ENCODE peak calls at places on chromosomes 16 and 17, in five cellular contexts. One of them, this sample, is unnamed.

GRCh38 chr16:78480588-78480987 is 381.1 kb downstream of the WWOX start:
- DNase-seq in heart left ventricle: no peak
- DNase-seq in heart right ventricle: no peak
- DNase-seq in AG10803: no peak
- DNase-seq in RWPE2: no peak
- DNase-seq in this sample: no peak

GRCh38 chr16:86536621-86537020 is 18.4 kb downstream of the MTHFSD start:
- DNase-seq in heart left ventricle: no peak
- DNase-seq in heart right ventricle: no peak
- DNase-seq in AG10803: no peak
- DNase-seq in RWPE2: no peak
- DNase-seq in this sample: no peak

GRCh38 chr17:71809537-71809936 is 311.3 kb upstream of the SOX9 start:
- DNase-seq in heart left ventricle: no peak
- DNase-seq in heart right ventricle: no peak
- DNase-seq in AG10803: no peak
- DNase-seq in RWPE2: no peak
- DNase-seq in this sample: no peak

GRCh38 chr16:65075877-65076276 is 46.0 kb downstream of the CDH11 start:
- DNase-seq in heart left ventricle: no peak
- DNase-seq in heart right ventricle: no peak
- DNase-seq in AG10803: no peak
- DNase-seq in RWPE2: no peak
- DNase-seq in this sample: no peak

GRCh38 chr16:10121496-10121895 is 60.7 kb downstream of the GRIN2A start:
- DNase-seq in heart left ventricle: no peak
- DNase-seq in heart right ventricle: no peak
- DNase-seq in AG10803: peak; percentile 72
- DNase-seq in RWPE2: no peak
- DNase-seq in this sample: peak; percentile 76

GRCh38 chr16:47125757-47126156 is 18.0 kb downstream of the NETO2 start:
- DNase-seq in heart left ventricle: no peak
- DNase-seq in heart right ventricle: no peak
- DNase-seq in AG10803: no peak
- DNase-seq in RWPE2: no peak
- DNase-seq in this sample: no peak

GRCh38 chr16:53501216-53501859 is 1.7 kb downstream of the AKTIP start:
- DNase-seq in heart left ventricle: no peak
- DNase-seq in heart right ventricle: no peak
- DNase-seq in AG10803: peak; percentile 15
- DNase-seq in RWPE2: no peak
- DNase-seq in this sample: no peak

GRCh38 chr17:30421592-30421991 is 42.9 kb downstream of the CPD start:
- DNase-seq in heart left ventricle: no peak
- DNase-seq in heart right ventricle: no peak
- DNase-seq in AG10803: peak; percentile 16
- DNase-seq in RWPE2: no peak
- DNase-seq in this sample: no peak

GRCh38 chr16:17590711-17591654 is 120.2 kb upstream of the XYLT1 start:
- DNase-seq in heart left ventricle: no peak
- DNase-seq in heart right ventricle: no peak
- DNase-seq in AG10803: peak; percentile 19
- DNase-seq in RWPE2: no peak
- DNase-seq in this sample: peak; percentile 49

GRCh38 chr17:4003131-4003500 is 38.9 kb upstream of the ATP2A3 start:
- DNase-seq in heart left ventricle: no peak
- DNase-seq in heart right ventricle: no peak
- DNase-seq in AG10803: no peak
- DNase-seq in RWPE2: no peak
- DNase-seq in this sample: no peak

GRCh38 chr16:11093578-11094074 is 149.3 kb downstream of the CLEC16A start:
- DNase-seq in heart left ventricle: no peak
- DNase-seq in heart right ventricle: no peak
- DNase-seq in AG10803: no peak
- DNase-seq in RWPE2: no peak
- DNase-seq in this sample: no peak

GRCh38 chr17:59538195-59538909 is 27.1 kb upstream of the DHX40 start:
- DNase-seq in heart left ventricle: no peak
- DNase-seq in heart right ventricle: no peak
- DNase-seq in AG10803: no peak
- DNase-seq in RWPE2: no peak
- DNase-seq in this sample: no peak

GRCh38 chr17:66676421-66676820 is 158.5 kb upstream of the CACNG5 start:
- DNase-seq in heart left ventricle: no peak
- DNase-seq in heart right ventricle: no peak
- DNase-seq in AG10803: no peak
- DNase-seq in RWPE2: peak; percentile 96
- DNase-seq in this sample: no peak

GRCh38 chr16:22318690-22319358 is 21.6 kb downstream of the POLR3E start:
- DNase-seq in heart left ventricle: no peak
- DNase-seq in heart right ventricle: no peak
- DNase-seq in AG10803: peak; percentile 40
- DNase-seq in RWPE2: no peak
- DNase-seq in this sample: peak; percentile 36

GRCh38 chr17:51427259-51428255 is 167.2 kb downstream of the UTP18 start:
- DNase-seq in heart left ventricle: no peak
- DNase-seq in heart right ventricle: no peak
- DNase-seq in AG10803: no peak
- DNase-seq in RWPE2: no peak
- DNase-seq in this sample: no peak

GRCh38 chr17:75343007-75343406 is 53.8 kb upstream of the SLC25A19 start:
- DNase-seq in heart left ventricle: no peak
- DNase-seq in heart right ventricle: no peak
- DNase-seq in AG10803: no peak
- DNase-seq in RWPE2: no peak
- DNase-seq in this sample: no peak

GRCh38 chr17:78332530-78332929 is 27.3 kb downstream of the SOCS3 start:
- DNase-seq in heart left ventricle: no peak
- DNase-seq in heart right ventricle: no peak
- DNase-seq in AG10803: no peak
- DNase-seq in RWPE2: no peak
- DNase-seq in this sample: no peak
- TF ChIP-seq CTCF in heart left ventricle: no peak
- TF ChIP-seq CTCF in heart right ventricle: no peak
- TF ChIP-seq CTCF in AG10803: no peak
- TF ChIP-seq CTCF in RWPE2: no peak
- TF ChIP-seq CTCF in this sample: no peak

GRCh38 chr17:77374170-77374936 is 233.6 kb downstream of the SEC14L1 start:
- DNase-seq in heart left ventricle: peak; percentile 88
- DNase-seq in heart right ventricle: peak; percentile 88
- DNase-seq in AG10803: peak; percentile 85
- DNase-seq in RWPE2: no peak
- DNase-seq in this sample: peak; percentile 83
- TF ChIP-seq CTCF in heart left ventricle: no peak
- TF ChIP-seq CTCF in heart right ventricle: peak; percentile 65
- TF ChIP-seq CTCF in AG10803: peak; percentile 48
- TF ChIP-seq CTCF in RWPE2: no peak
- TF ChIP-seq CTCF in this sample: peak; percentile 64

GRCh38 chr17:20908373-20909273 is 134.2 kb downstream of the USP22 start:
- DNase-seq in heart left ventricle: peak; percentile 93
- DNase-seq in heart right ventricle: peak; percentile 92
- DNase-seq in AG10803: peak; percentile 76
- DNase-seq in RWPE2: peak; percentile 74
- DNase-seq in this sample: peak; percentile 51
- TF ChIP-seq CTCF in heart left ventricle: peak; percentile 49
- TF ChIP-seq CTCF in heart right ventricle: peak; percentile 83
- TF ChIP-seq CTCF in AG10803: peak; percentile 66
- TF ChIP-seq CTCF in RWPE2: peak; percentile 65
- TF ChIP-seq CTCF in this sample: peak; percentile 73

GRCh38 chr17:43170766-43171681 is at the start of gene NBR1:
- DNase-seq in heart left ventricle: peak; percentile 95
- DNase-seq in heart right ventricle: peak; percentile 96
- DNase-seq in AG10803: peak; percentile 98
- DNase-seq in RWPE2: peak; percentile 87
- DNase-seq in this sample: peak; percentile 96

GRCh38 chr17:43169561-43170139 is 1.4 kb upstream of the NBR1 start:
- DNase-seq in heart left ventricle: peak; percentile 23
- DNase-seq in heart right ventricle: peak; percentile 27
- DNase-seq in AG10803: peak; percentile 44
- DNase-seq in RWPE2: no peak
- DNase-seq in this sample: peak; percentile 32

GRCh38 chr17:43170140-43170765 is 761 bp upstream of the NBR1 start:
- DNase-seq in heart left ventricle: peak; percentile 90
- DNase-seq in heart right ventricle: peak; percentile 91
- DNase-seq in AG10803: peak; percentile 93
- DNase-seq in RWPE2: peak; percentile 92
- DNase-seq in this sample: peak; percentile 97

GRCh38 chr17:43175213-43176118 is 4.5 kb downstream of the NBR1 start:
- DNase-seq in heart left ventricle: no peak
- DNase-seq in heart right ventricle: no peak
- DNase-seq in AG10803: peak; percentile 93
- DNase-seq in RWPE2: no peak
- DNase-seq in this sample: peak; percentile 82

DNA sequence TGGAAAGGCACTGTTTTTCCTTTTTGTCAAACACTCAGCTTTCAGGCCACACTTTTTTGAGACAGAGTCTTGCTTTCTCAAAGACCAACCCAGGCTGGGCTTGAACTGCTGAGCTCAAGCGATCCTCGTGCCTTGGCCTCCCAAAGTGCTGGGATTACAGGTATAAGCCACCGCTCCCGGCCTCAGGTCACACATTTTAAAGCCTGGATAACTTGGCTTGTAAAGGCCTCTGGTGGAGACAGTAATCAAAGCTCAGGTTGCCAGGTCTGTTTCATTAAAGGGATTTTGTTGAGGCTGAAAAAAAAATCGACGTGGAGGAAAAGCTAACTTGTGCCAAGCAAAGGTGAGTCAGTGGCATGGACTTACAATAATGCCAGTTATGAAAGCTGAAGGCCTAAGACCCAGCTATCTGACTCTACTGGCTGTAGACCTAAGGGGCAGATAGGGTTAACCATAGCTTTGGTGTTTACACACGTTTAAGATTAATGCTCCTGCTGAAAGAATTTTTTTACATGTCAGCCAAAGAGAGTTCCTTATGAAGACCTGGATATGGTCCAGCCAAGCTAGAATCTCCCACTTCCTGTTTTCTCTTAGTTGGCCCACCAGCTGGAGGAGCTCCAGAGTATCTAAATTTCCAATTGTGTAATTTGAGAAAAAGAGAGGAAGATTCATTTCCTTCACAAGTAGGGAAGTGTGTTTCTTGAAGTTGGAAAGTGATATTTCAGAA is 910 bp downstream of the NBR1 start:
- DNase-seq in heart left ventricle: peak; percentile 47
- DNase-seq in heart right ventricle: peak; percentile 67
- DNase-seq in AG10803: peak; percentile 98
- DNase-seq in RWPE2: peak; percentile 73
- DNase-seq in this sample: peak; percentile 97
- TF ChIP-seq CTCF in heart left ventricle: no peak
- TF ChIP-seq CTCF in heart right ventricle: peak; percentile 57
- TF ChIP-seq CTCF in AG10803: peak; percentile 35
- TF ChIP-seq CTCF in RWPE2: peak; percentile 56
- TF ChIP-seq CTCF in this sample: peak; percentile 55

GRCh38 chr17:6274310-6274709 is 160.6 kb downstream of the AIPL1 start:
- DNase-seq in heart left ventricle: no peak
- DNase-seq in heart right ventricle: no peak
- DNase-seq in AG10803: no peak
- DNase-seq in RWPE2: no peak
- DNase-seq in this sample: no peak

GRCh38 chr17:6279659-6280058 is 155.3 kb downstream of the AIPL1 start:
- DNase-seq in heart left ventricle: no peak
- DNase-seq in heart right ventricle: no peak
- DNase-seq in AG10803: no peak
- DNase-seq in RWPE2: peak; percentile 91
- DNase-seq in this sample: no peak

DNA sequence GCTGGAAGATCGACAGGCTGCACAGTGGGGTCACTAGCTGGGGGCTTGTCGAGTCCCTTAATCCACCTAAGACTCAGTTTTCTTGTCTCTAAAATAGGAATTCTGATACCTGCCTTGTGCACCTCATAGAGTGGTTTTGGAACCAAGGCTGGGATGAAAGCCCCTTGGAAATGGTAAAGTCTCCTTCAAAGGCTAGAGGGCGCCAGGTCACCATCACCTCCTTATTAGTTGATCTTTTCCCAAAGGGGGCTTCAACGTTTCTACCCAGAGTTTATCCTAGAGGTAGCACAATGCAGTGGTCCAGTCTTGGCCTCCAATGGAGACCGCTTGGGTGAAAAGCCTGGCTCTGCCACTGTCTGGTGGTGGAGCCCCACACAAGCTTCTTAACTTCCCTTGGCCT is 158.2 kb downstream of the AIPL1 start:
- DNase-seq in heart left ventricle: no peak
- DNase-seq in heart right ventricle: no peak
- DNase-seq in AG10803: no peak
- DNase-seq in RWPE2: no peak
- DNase-seq in this sample: no peak
- TF ChIP-seq CTCF in heart left ventricle: no peak
- TF ChIP-seq CTCF in heart right ventricle: peak; percentile 29
- TF ChIP-seq CTCF in AG10803: no peak
- TF ChIP-seq CTCF in RWPE2: no peak
- TF ChIP-seq CTCF in this sample: no peak

GRCh38 chr17:5667871-5668270 is 83.6 kb upstream of the NLRP1 start:
- DNase-seq in heart left ventricle: no peak
- DNase-seq in heart right ventricle: no peak
- DNase-seq in AG10803: no peak
- DNase-seq in RWPE2: peak; percentile 14
- DNase-seq in this sample: no peak
- TF ChIP-seq CTCF in heart left ventricle: no peak
- TF ChIP-seq CTCF in heart right ventricle: no peak
- TF ChIP-seq CTCF in AG10803: no peak
- TF ChIP-seq CTCF in RWPE2: no peak
- TF ChIP-seq CTCF in this sample: peak; percentile 51

This sample was measured in HFFc6.